ENCODE peak calls at places on chromosomes 1 and 21, in five cellular contexts. J is H1, E is mesenchymal stem cell, C is IMR-90, D is neuronal stem cell. S is an unnamed sample.

GRCh38 chr1:10889628-10890353 is 93.3 kb upstream of the CASZ1 start:
- DNase-seq in D (no peak), C (no peak), J (no peak), E (no peak), S (no peak)

GRCh38 chr1:200323856-200324400 is 85.9 kb downstream of the ZNF281 start:
- DNase-seq in D (no peak), J (no peak), C (peak; percentile 67), E (peak; percentile 45), S (no peak)

GRCh38 chr1:177270863-177271262 is 100.1 kb downstream of the BRINP2 start:
- DNase-seq in E (no peak), D (no peak), C (no peak), J (no peak), S (no peak)

GRCh38 chr21:32335601-32336575 is 37.2 kb downstream of the MRAP start:
- DNase-seq in D (no peak), C (peak; percentile 14), E (no peak), J (no peak), S (peak; percentile 19)

GRCh38 chr1:234985531-234986294 is 142.9 kb downstream of the TOMM20 start:
- DNase-seq in C (no peak), D (no peak), E (no peak), J (no peak), S (no peak)

GRCh38 chr1:51768971-51769601 is 109.4 kb downstream of the NRDC start:
- DNase-seq in D (peak; percentile 14), E (peak; percentile 72), J (no peak), C (peak; percentile 80), S (no peak)

GRCh38 chr1:75423616-75424015 is 187.3 kb downstream of the SLC44A5 start:
- DNase-seq in D (no peak), E (no peak), C (no peak), J (no peak), S (no peak)

GRCh38 chr1:182408435-182409070 is 8.1 kb upstream of the TEDDM1 start:
- DNase-seq in C (no peak), D (no peak), E (no peak), J (no peak), S (peak; percentile 36)

GRCh38 chr1:7248402-7248805 is 463.1 kb downstream of the CAMTA1 start:
- DNase-seq in J (no peak), E (no peak), D (no peak), C (no peak), S (no peak)

GRCh38 chr1:192702212-192702993 is 66.5 kb downstream of the RGS13 start:
- DNase-seq in J (no peak), D (no peak), C (peak; percentile 89), E (peak; percentile 92), S (no peak)

GRCh38 chr1:47449702-47450552 is 12.1 kb downstream of the FOXD2 start:
- DNase-seq in D (no peak), E (no peak), J (no peak), C (no peak), S (peak; percentile 84)

GRCh38 chr1:236716160-236716559 is 29.9 kb downstream of the ACTN2 start:
- DNase-seq in J (no peak), D (no peak), E (no peak), C (no peak), S (no peak)

GRCh38 chr1:225911207-225912130 is 12.6 kb downstream of the PYCR2 start:
- DNase-seq in E (peak; percentile 46), C (peak; percentile 17), J (no peak), D (peak; percentile 44), S (peak; percentile 80)
- H2BK5ac ChIP-seq in E (no peak overlapping the region), C (no peak overlapping the region), J (peak overlapping the region; percentile 66), D (no peak overlapping the region), S (no peak overlapping the region)

DNA sequence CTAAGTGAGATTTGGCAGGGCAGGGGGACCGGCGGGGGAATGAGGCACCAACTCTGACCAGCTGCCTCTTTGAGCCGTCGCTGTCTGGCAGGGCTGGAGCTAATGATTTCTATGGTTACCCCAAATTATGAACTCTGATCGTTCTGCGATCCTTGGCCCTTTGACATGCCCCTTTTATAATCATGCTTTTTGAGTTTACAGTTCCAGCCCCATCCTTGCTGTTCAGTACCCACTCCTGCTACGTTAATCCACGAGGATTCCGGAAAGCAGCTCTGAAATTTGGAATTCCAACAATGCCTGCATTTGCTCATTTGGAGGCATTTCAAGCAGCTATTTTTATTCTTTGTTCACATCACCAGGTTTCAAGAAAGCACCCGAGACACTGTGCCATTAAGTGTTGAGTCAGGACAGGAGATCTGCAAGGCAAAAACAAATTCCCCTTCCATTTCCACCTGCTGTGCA is 54.7 kb upstream of the LBR start:
- DNase-seq in J (no peak), C (peak; percentile 57), D (no peak), E (no peak), S (peak; percentile 20)
- H2AFZ ChIP-seq in J (no peak overlapping the region), C (no peak overlapping the region), D (no peak overlapping the region), E (no peak overlapping the region), S (no peak overlapping the region)

GRCh38 chr1:28553229-28553930 is 495 bp downstream of the TRNAU1AP start:
- DNase-seq in C (peak; percentile 51), D (no peak), J (no peak), E (peak; percentile 58), S (no peak)
- H3K4ac ChIP-seq in C (peak overlapping the region; percentile 98), D (no peak overlapping the region), J (no peak overlapping the region), E (peak overlapping the region; percentile 37), S (no peak overlapping the region)

GRCh38 chr1:93593868-93594602 is 87.6 kb downstream of the BCAR3 start:
- DNase-seq in D (no peak), C (no peak), J (no peak), E (no peak), S (no peak)

GRCh38 chr1:93595266-93595665 is 86.4 kb downstream of the BCAR3 start:
- DNase-seq in E (peak; percentile 72), J (no peak), D (no peak), C (peak; percentile 57), S (no peak)

GRCh38 chr1:93592636-93592949 is 89.0 kb downstream of the BCAR3 start:
- DNase-seq in J (no peak), C (no peak), E (no peak), D (no peak), S (no peak)

GRCh38 chr1:93595749-93596148 is 85.9 kb downstream of the BCAR3 start:
- DNase-seq in C (no peak), D (no peak), J (no peak), E (no peak), S (no peak)

DNA sequence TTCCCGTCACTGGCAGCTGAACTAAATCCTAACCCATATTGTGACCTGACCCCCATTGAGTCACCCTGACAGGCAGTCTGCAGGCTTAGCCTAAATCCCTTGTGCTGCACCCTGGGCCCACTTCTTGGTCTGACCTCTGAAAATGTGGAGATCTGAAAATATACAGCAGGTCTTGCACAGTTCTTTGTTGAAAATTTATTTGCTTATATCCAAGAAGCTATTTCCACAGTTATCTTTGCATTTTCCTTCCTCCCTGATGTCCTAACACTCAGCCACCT is 87.1 kb downstream of the BCAR3 start:
- DNase-seq in C (no peak), E (no peak), D (no peak), J (no peak), S (no peak)
- H2BK5ac ChIP-seq in C (no peak overlapping the region), E (no peak overlapping the region), D (no peak overlapping the region), J (no peak overlapping the region), S (peak overlapping the region; percentile 2)

DNA sequence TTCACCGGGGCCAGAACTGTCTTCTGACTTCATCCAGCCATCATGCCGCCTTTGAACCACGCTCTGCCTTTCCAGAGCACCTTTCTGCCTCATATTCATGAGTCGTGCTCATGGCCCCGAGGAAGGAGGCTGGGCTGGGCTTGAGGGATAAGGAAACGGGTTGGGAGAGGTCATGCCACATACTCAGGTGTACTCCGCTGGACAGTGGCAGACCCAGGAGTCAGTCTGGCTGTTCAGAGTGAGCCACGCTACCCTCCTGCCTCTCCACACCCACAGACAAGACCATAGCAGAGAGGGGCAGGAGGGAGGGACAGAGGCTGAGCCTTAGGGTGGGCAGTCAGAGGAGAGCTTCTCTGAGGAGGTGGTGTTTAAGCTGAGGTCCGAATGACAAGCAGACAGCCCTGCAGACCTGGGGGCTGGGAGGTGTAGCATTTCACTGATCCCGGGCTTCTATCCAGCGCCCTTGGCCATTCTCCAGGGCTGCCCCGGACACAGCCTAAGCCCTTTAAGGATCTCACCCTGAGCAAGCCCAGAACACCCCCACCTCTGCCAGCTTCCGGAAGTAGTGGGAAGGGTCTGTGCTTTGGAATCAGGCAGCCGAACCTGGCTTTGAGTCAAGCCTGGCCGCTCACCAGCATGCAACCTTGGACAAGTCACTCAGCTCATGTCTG is 102.3 kb downstream of the LACTBL1 start:
- DNase-seq in D (no peak), E (no peak), C (peak; percentile 38), J (no peak), S (no peak)
- H2AFZ ChIP-seq in D (no peak overlapping the region), E (no peak overlapping the region), C (no peak overlapping the region), J (no peak overlapping the region), S (no peak overlapping the region)

GRCh38 chr1:53987880-53988279 is 30.1 kb downstream of the LDLRAD1 start:
- DNase-seq in J (no peak), D (no peak), C (peak; percentile 24), E (peak; percentile 50), S (no peak)
- H3K4ac ChIP-seq in J (no peak overlapping the region), D (no peak overlapping the region), C (no peak overlapping the region), E (no peak overlapping the region), S (no peak overlapping the region)

GRCh38 chr1:160657477-160657820 is 10.6 kb upstream of the SLAMF1 start:
- DNase-seq in J (no peak), E (peak; percentile 28), C (no peak), D (no peak), S (no peak)
- H2BK5ac ChIP-seq in J (no peak overlapping the region), E (no peak overlapping the region), C (no peak overlapping the region), D (no peak overlapping the region), S (no peak overlapping the region)

GRCh38 chr1:29364101-29364678 is 127.9 kb downstream of the PTPRU start:
- DNase-seq in J (no peak), C (no peak), D (no peak), E (no peak), S (peak; percentile 16)

GRCh38 chr1:29365906-29366670 is 129.8 kb downstream of the PTPRU start:
- DNase-seq in D (no peak), C (no peak), J (no peak), E (no peak), S (peak; percentile 12)

GRCh38 chr1:29372108-29372507 is 135.8 kb downstream of the PTPRU start:
- DNase-seq in D (no peak), C (no peak), J (no peak), E (no peak), S (no peak)

GRCh38 chr1:29368936-29369932 is 132.9 kb downstream of the PTPRU start:
- DNase-seq in E (no peak), D (no peak), J (no peak), C (no peak), S (peak; percentile 14)

DNA sequence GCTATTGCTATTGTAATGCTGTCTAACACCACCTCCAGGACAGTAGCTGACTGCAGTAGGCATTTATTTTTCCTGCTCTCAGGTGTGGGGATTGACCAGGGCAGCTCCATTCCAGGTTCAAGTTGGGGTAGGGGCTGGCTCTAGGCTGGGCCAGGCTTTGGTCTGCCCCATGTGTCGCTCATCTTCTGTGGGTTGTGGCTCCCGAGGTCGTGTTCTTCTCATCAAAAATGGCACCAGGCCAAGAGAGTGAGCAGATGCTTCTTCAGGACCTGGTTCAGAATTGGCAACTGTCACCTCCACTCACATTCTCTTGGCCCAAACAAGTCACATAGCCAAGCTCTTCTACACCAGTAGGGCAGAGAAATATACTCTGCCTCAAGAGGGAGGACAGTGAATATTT is 133.7 kb downstream of the PTPRU start:
- DNase-seq in J (no peak), C (no peak), D (no peak), E (no peak), S (peak; percentile 0)
- H2AFZ ChIP-seq in J (no peak overlapping the region), C (peak overlapping the region; percentile 21), D (no peak overlapping the region), E (no peak overlapping the region), S (no peak overlapping the region)

GRCh38 chr1:116852367-116852766 is 57.3 kb upstream of the PTGFRN start:
- DNase-seq in D (no peak), J (no peak), C (no peak), E (no peak), S (no peak)
- H3K4ac ChIP-seq in D (no peak overlapping the region), J (no peak overlapping the region), C (no peak overlapping the region), E (peak overlapping the region; percentile 46), S (no peak overlapping the region)

GRCh38 chr1:231605389-231606100 is 21.0 kb upstream of the DISC1 start:
- DNase-seq in C (no peak), E (no peak), D (no peak), J (no peak), S (no peak)
- H2BK5ac ChIP-seq in C (no peak overlapping the region), E (no peak overlapping the region), D (no peak overlapping the region), J (no peak overlapping the region), S (no peak overlapping the region)

S was measured in H9.